ENCODE peak calls at places on chromosome 17, in four cellular contexts. One of them, this sample, is unnamed.

GRCh38 chr17:77328823-77329740 is 188.3 kb downstream of the SEC14L1 start:
- DNase-seq in GM12878: no peak
- DNase-seq in H1: no peak
- DNase-seq in HepG2: no peak
- DNase-seq in this sample: no peak

GRCh38 chr17:39235555-39236221 is 9.9 kb upstream of the STAC2 start:
- DNase-seq in GM12878: peak
- DNase-seq in H1: peak
- DNase-seq in HepG2: peak
- DNase-seq in this sample: peak

GRCh38 chr17:50565559-50566350 is 5.2 kb downstream of the CACNA1G start:
- DNase-seq in GM12878: no peak
- DNase-seq in H1: no peak
- DNase-seq in HepG2: no peak
- DNase-seq in this sample: no peak

GRCh38 chr17:15257316-15257925 is 7.7 kb downstream of the PMP22 start:
- DNase-seq in GM12878: peak
- DNase-seq in H1: peak
- DNase-seq in HepG2: peak
- DNase-seq in this sample: peak

GRCh38 chr17:45093444-45094110 is 32.5 kb downstream of the NMT1 start:
- DNase-seq in GM12878: no peak
- DNase-seq in H1: no peak
- DNase-seq in HepG2: no peak
- DNase-seq in this sample: no peak

GRCh38 chr17:29005936-29006438 is at the start of gene SEZ6:
- DNase-seq in GM12878: no peak
- DNase-seq in H1: peak
- DNase-seq in HepG2: peak
- DNase-seq in this sample: peak

GRCh38 chr17:64001763-64002529 is 3.8 kb downstream of the PRR29 start:
- DNase-seq in GM12878: no peak
- DNase-seq in H1: no peak
- DNase-seq in HepG2: no peak
- DNase-seq in this sample: peak

GRCh38 chr17:35617505-35617904 is 30.4 kb downstream of the AP2B1 start:
- DNase-seq in GM12878: no peak
- DNase-seq in H1: no peak
- DNase-seq in HepG2: no peak
- DNase-seq in this sample: no peak

GRCh38 chr17:45261577-45262515 is at the start of gene SPATA32:
- DNase-seq in GM12878: no peak
- DNase-seq in H1: peak
- DNase-seq in HepG2: no peak
- DNase-seq in this sample: no peak

GRCh38 chr17:57337390-57337789 is 81.1 kb downstream of the MSI2 start:
- DNase-seq in GM12878: no peak
- DNase-seq in H1: no peak
- DNase-seq in HepG2: no peak
- DNase-seq in this sample: no peak

GRCh38 chr17:66403846-66404597 is 101.6 kb downstream of the PRKCA start:
- DNase-seq in GM12878: no peak
- DNase-seq in H1: no peak
- DNase-seq in HepG2: no peak
- DNase-seq in this sample: no peak

GRCh38 chr17:59154335-59154720 is 658 bp downstream of the SKA2 start:
- DNase-seq in GM12878: no peak
- DNase-seq in H1: peak
- DNase-seq in HepG2: peak
- DNase-seq in this sample: peak

GRCh38 chr17:1414001-1414574 is 14.1 kb upstream of the YWHAE start:
- DNase-seq in GM12878: no peak
- DNase-seq in H1: no peak
- DNase-seq in HepG2: no peak
- DNase-seq in this sample: no peak

GRCh38 chr17:1416414-1416813 is 16.4 kb upstream of the YWHAE start:
- DNase-seq in GM12878: no peak
- DNase-seq in H1: no peak
- DNase-seq in HepG2: no peak
- DNase-seq in this sample: no peak

GRCh38 chr17:1414634-1415033 is 14.6 kb upstream of the YWHAE start:
- DNase-seq in GM12878: no peak
- DNase-seq in H1: no peak
- DNase-seq in HepG2: no peak
- DNase-seq in this sample: no peak

GRCh38 chr17:1413281-1413791 is 13.3 kb upstream of the YWHAE start:
- DNase-seq in GM12878: no peak
- DNase-seq in H1: no peak
- DNase-seq in HepG2: peak
- DNase-seq in this sample: no peak

GRCh38 chr17:1412185-1413110 is 12.4 kb upstream of the YWHAE start:
- DNase-seq in GM12878: no peak
- DNase-seq in H1: no peak
- DNase-seq in HepG2: peak
- DNase-seq in this sample: no peak
- TF ChIP-seq ATF3 in GM12878: no peak
- TF ChIP-seq ATF3 in H1: no peak
- TF ChIP-seq ATF3 in HepG2: peak
- TF ChIP-seq ATF3 in this sample: no peak

GRCh38 chr17:1905190-1905919 is 75.5 kb downstream of the RPA1 start:
- DNase-seq in GM12878: no peak
- DNase-seq in H1: no peak
- DNase-seq in HepG2: peak
- DNase-seq in this sample: no peak
- TF ChIP-seq HDAC6 in GM12878: no peak
- TF ChIP-seq HDAC6 in H1: no peak
- TF ChIP-seq HDAC6 in HepG2: no peak
- TF ChIP-seq HDAC6 in this sample: no peak

DNA sequence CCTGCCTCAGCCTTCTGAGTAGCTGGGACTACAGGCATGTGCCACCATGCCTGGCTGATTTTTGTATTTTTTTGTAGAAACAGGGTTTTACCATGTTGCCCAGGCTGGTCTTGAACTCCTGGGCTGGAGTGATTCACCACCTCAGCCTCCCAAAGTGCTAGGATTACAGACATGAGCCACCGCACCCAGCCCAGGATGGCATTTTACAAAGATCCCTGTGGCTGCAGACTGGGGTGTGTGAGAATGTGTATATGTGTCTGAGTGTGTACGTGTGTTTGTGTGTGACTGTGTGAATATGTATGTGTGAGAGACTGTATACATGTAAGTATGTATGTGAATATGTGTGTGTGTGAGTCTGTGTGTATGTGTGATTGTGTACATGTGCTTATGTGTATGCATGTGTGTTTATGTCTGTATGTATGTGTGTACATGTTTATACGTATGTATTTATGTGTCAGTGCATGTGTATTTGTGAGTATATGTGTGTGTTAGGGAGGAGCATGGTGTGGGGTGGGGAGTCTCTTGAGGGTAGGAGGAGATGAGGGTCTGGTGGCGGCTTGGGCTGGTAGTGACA is 17.0 kb downstream of the RPTOR start:
- DNase-seq in GM12878: no peak
- DNase-seq in H1: no peak
- DNase-seq in HepG2: no peak
- DNase-seq in this sample: no peak
- TF ChIP-seq MAX in GM12878: no peak
- TF ChIP-seq MAX in H1: no peak
- TF ChIP-seq MAX in HepG2: no peak
- TF ChIP-seq MAX in this sample: no peak

GRCh38 chr17:7175363-7175733 is 3.8 kb downstream of the ASGR1 start:
- DNase-seq in GM12878: no peak
- DNase-seq in H1: no peak
- DNase-seq in HepG2: no peak
- DNase-seq in this sample: no peak

GRCh38 chr17:7176107-7176851 is 2.9 kb downstream of the ASGR1 start:
- DNase-seq in GM12878: no peak
- DNase-seq in H1: no peak
- DNase-seq in HepG2: no peak
- DNase-seq in this sample: no peak

GRCh38 chr17:7176870-7177209 is 2.3 kb downstream of the ASGR1 start:
- DNase-seq in GM12878: no peak
- DNase-seq in H1: no peak
- DNase-seq in HepG2: no peak
- DNase-seq in this sample: no peak

GRCh38 chr17:7174603-7175362 is 4.4 kb downstream of the ASGR1 start:
- DNase-seq in GM12878: no peak
- DNase-seq in H1: no peak
- DNase-seq in HepG2: no peak
- DNase-seq in this sample: no peak

GRCh38 chr17:7173687-7174602 is 5.2 kb downstream of the ASGR1 start:
- DNase-seq in GM12878: no peak
- DNase-seq in H1: peak
- DNase-seq in HepG2: no peak
- DNase-seq in this sample: no peak
- TF ChIP-seq ATF3 in GM12878: no peak
- TF ChIP-seq ATF3 in H1: no peak
- TF ChIP-seq ATF3 in HepG2: no peak
- TF ChIP-seq ATF3 in this sample: no peak

GRCh38 chr17:80387071-80387470 is 27.9 kb upstream of the ENDOV start:
- DNase-seq in GM12878: no peak
- DNase-seq in H1: no peak
- DNase-seq in HepG2: no peak
- DNase-seq in this sample: no peak

GRCh38 chr17:80389011-80389995 is 25.7 kb upstream of the ENDOV start:
- DNase-seq in GM12878: no peak
- DNase-seq in H1: no peak
- DNase-seq in HepG2: no peak
- DNase-seq in this sample: no peak

GRCh38 chr17:80388601-80389000 is 26.4 kb upstream of the ENDOV start:
- DNase-seq in GM12878: no peak
- DNase-seq in H1: no peak
- DNase-seq in HepG2: no peak
- DNase-seq in this sample: no peak

GRCh38 chr17:80386341-80386740 is 28.6 kb upstream of the ENDOV start:
- DNase-seq in GM12878: no peak
- DNase-seq in H1: no peak
- DNase-seq in HepG2: no peak
- DNase-seq in this sample: no peak

GRCh38 chr17:80388175-80388574 is 26.8 kb upstream of the ENDOV start:
- DNase-seq in GM12878: no peak
- DNase-seq in H1: no peak
- DNase-seq in HepG2: no peak
- DNase-seq in this sample: no peak
- TF ChIP-seq HDAC6 in GM12878: no peak
- TF ChIP-seq HDAC6 in H1: no peak
- TF ChIP-seq HDAC6 in HepG2: no peak
- TF ChIP-seq HDAC6 in this sample: no peak

DNA sequence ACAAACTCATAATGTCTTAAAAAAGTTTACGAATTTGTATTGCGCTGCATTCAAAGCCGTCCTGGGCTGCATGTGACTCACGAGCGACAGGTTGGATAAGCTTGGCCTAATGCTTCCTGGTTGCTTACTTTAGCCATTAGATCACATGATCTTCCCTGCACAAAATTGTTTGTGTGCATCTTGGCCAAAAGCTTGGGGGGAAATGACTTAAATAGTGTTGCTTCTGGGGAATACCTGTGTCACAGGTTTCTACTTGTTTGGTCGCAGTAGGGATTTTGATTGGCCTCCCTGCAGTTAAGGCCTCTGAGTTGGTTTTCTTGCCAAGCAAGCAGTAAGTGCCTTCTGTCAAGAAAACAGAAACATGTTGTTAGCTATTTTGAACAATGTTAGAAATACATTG is 39.6 kb upstream of the DUSP14 start:
- DNase-seq in GM12878: no peak
- DNase-seq in H1: no peak
- DNase-seq in HepG2: no peak
- DNase-seq in this sample: no peak
- TF ChIP-seq MAX in GM12878: no peak
- TF ChIP-seq MAX in H1: no peak
- TF ChIP-seq MAX in HepG2: no peak
- TF ChIP-seq MAX in this sample: no peak

DNA sequence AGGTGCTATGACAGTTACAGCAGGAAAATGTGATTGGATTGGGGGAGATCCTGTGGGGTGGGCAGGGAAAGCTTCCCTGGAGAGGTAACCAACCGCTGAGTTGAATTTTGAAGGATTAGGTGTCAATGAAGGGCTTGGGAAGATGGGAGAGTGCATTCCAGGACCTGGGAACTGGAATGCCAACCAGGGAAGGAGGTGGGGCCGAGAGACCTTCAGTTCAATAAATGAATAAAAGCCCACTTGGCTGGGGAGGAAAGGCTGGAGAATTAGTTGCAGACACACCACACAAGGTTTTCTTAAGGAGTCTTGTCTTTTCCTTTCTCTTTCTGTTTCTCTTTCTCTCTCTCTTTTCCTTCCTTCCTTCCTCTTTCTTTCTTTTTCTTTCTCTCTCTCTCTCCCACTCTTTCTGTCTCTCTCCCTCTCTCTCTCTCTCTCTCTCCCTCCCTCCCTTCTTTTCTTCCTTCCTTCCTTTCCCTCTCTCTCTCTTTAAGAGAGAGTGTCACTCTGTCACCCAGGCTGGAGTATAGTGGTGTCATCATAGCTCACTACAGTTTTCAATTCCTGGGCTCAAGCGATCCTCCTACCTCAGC is 3.3 kb downstream of the USP43 start:
- DNase-seq in GM12878: no peak
- DNase-seq in H1: no peak
- DNase-seq in HepG2: no peak
- DNase-seq in this sample: no peak
- TF ChIP-seq ATF3 in GM12878: no peak
- TF ChIP-seq ATF3 in H1: no peak
- TF ChIP-seq ATF3 in HepG2: no peak
- TF ChIP-seq ATF3 in this sample: no peak

GRCh38 chr17:43213545-43213944 is 1.9 kb downstream of the TMEM106A start:
- DNase-seq in GM12878: no peak
- DNase-seq in H1: no peak
- DNase-seq in HepG2: no peak
- DNase-seq in this sample: no peak
- TF ChIP-seq HDAC6 in GM12878: no peak
- TF ChIP-seq HDAC6 in H1: no peak
- TF ChIP-seq HDAC6 in HepG2: no peak
- TF ChIP-seq HDAC6 in this sample: no peak